ENCODE peak calls at places on chromosomes 11 and 22, in six cellular contexts. V, H, Q, K, C and B are unnamed samples.

GRCh38 chr22:40654522-40655167 is 18.1 kb upstream of the MRTFA start:
- DNase-seq in V (peak; percentile 58), H (peak; percentile 46), Q (peak; percentile 14), K (peak; percentile 43), C (no peak), B (peak; percentile 47)

GRCh38 chr11:101866619-101867491 is 48.0 kb upstream of the CEP126 start:
- DNase-seq in V (peak; percentile 79), H (no peak), Q (peak; percentile 88), K (peak; percentile 92), C (no peak), B (no peak)

GRCh38 chr11:121367434-121367833 is 74.9 kb downstream of the SC5D start:
- DNase-seq in V (no peak), H (no peak), Q (no peak), K (no peak), C (no peak), B (no peak)

GRCh38 chr22:29524440-29525191 is 28.9 kb downstream of the THOC5 start:
- DNase-seq in V (peak; percentile 37), H (peak; percentile 55), Q (peak; percentile 62), K (peak; percentile 51), C (no peak), B (no peak)

GRCh38 chr11:19728436-19728835 is 15.8 kb downstream of the NAV2 start:
- DNase-seq in V (peak; percentile 74), H (no peak), Q (no peak), K (peak; percentile 25), C (no peak), B (no peak)

GRCh38 chr11:8693010-8693551 is 10.5 kb downstream of the RPL27A start:
- DNase-seq in V (peak; percentile 37), H (no peak), Q (no peak), K (peak; percentile 56), C (no peak), B (peak; percentile 14)

GRCh38 chr11:119149371-119150275 is 771 bp downstream of the ABCG4 start:
- DNase-seq in V (no peak), H (peak; percentile 58), Q (no peak), K (no peak), C (no peak), B (no peak)

GRCh38 chr22:29872989-29873388 is 10.0 kb upstream of the MTMR3 start:
- DNase-seq in V (no peak), H (no peak), Q (no peak), K (no peak), C (no peak), B (no peak)

GRCh38 chr11:131037873-131038272 is 121.6 kb upstream of the SNX19 start:
- DNase-seq in V (no peak), H (no peak), Q (peak; percentile 53), K (peak; percentile 13), C (no peak), B (no peak)

GRCh38 chr11:75588067-75588481 is 26.0 kb downstream of the SERPINH1 start:
- DNase-seq in V (peak; percentile 43), H (no peak), Q (no peak), K (no peak), C (no peak), B (no peak)

GRCh38 chr11:119509969-119510401 is 87.0 kb upstream of the THY1 start:
- DNase-seq in V (peak; percentile 81), H (no peak), Q (no peak), K (peak; percentile 88), C (peak; percentile 25), B (no peak)

GRCh38 chr22:44519895-44520294 is 21.9 kb upstream of the RTL6 start:
- DNase-seq in V (no peak), H (no peak), Q (no peak), K (no peak), C (no peak), B (no peak)

GRCh38 chr22:42803454-42803853 is 53.6 kb downstream of the ARFGAP3 start:
- DNase-seq in V (no peak), H (no peak), Q (no peak), K (no peak), C (no peak), B (no peak)

GRCh38 chr22:29520851-29521250 is 32.7 kb downstream of the THOC5 start:
- DNase-seq in V (peak; percentile 83), H (no peak), Q (no peak), K (peak; percentile 92), C (no peak), B (no peak)

GRCh38 chr11:1335811-1336761 is 26.7 kb upstream of the TOLLIP start:
- DNase-seq in V (peak; percentile 91), H (peak; percentile 85), Q (peak; percentile 53), K (peak; percentile 47), C (peak; percentile 26), B (peak; percentile 68)

GRCh38 chr11:14357843-14358728 is 897 bp downstream of the RRAS2 start:
- DNase-seq in V (peak; percentile 62), H (peak; percentile 82), Q (peak; percentile 93), K (peak; percentile 79), C (peak; percentile 11), B (peak; percentile 49)

GRCh38 chr11:33227578-33228261 is 29.5 kb upstream of the HIPK3 start:
- DNase-seq in V (peak; percentile 70), H (no peak), Q (no peak), K (no peak), C (no peak), B (no peak)

GRCh38 chr11:88292156-88292844 is 45.2 kb downstream of the CTSC start:
- DNase-seq in V (peak; percentile 8), H (no peak), Q (peak; percentile 72), K (peak; percentile 47), C (no peak), B (peak; percentile 26)

GRCh38 chr11:103494491-103494890 is 385.3 kb downstream of the DYNC2H1 start:
- DNase-seq in V (peak; percentile 29), H (no peak), Q (no peak), K (no peak), C (no peak), B (no peak)

GRCh38 chr11:59918987-59919589 is 19.1 kb upstream of the OOSP1 start:
- DNase-seq in V (peak; percentile 31), H (peak; percentile 42), Q (peak; percentile 91), K (peak; percentile 90), C (no peak), B (no peak)

GRCh38 chr11:91394718-91395414 is 829.8 kb upstream of the FAT3 start:
- DNase-seq in V (peak; percentile 38), H (no peak), Q (peak; percentile 62), K (no peak), C (no peak), B (no peak)

GRCh38 chr11:76667856-76668255 is 2.7 kb downstream of the LRRC32 start:
- DNase-seq in V (no peak), H (no peak), Q (no peak), K (no peak), C (no peak), B (no peak)

GRCh38 chr11:61832758-61833157 is 4.7 kb downstream of the FADS2 start:
- DNase-seq in V (no peak), H (no peak), Q (no peak), K (no peak), C (no peak), B (no peak)

GRCh38 chr11:61142424-61142823 is 18.8 kb downstream of the VPS37C start:
- DNase-seq in V (no peak), H (no peak), Q (no peak), K (peak; percentile 49), C (no peak), B (no peak)

GRCh38 chr22:44172370-44173108 is 8.2 kb upstream of the PARVG start:
- DNase-seq in V (no peak), H (peak; percentile 55), Q (no peak), K (no peak), C (no peak), B (no peak)

GRCh38 chr22:29031236-29031982 is 30.2 kb downstream of the C22orf31 start:
- DNase-seq in V (peak; percentile 98), H (peak; percentile 69), Q (peak; percentile 94), K (peak; percentile 100), C (no peak), B (peak; percentile 85)

GRCh38 chr22:45344339-45344738 is 34.6 kb downstream of the FAM118A start:
- DNase-seq in V (peak; percentile 43), H (peak; percentile 47), Q (no peak), K (peak; percentile 8), C (no peak), B (no peak)

GRCh38 chr11:110121204-110121603 is 28.0 kb downstream of the ZC3H12C start:
- DNase-seq in V (peak; percentile 46), H (no peak), Q (no peak), K (peak; percentile 78), C (no peak), B (no peak)

GRCh38 chr11:882593-882992 is 28.0 kb downstream of the CHID1 start:
- DNase-seq in V (peak; percentile 58), H (no peak), Q (no peak), K (no peak), C (no peak), B (no peak)

GRCh38 chr22:49018601-49019000 is 809.1 kb downstream of the BRD1 start:
- DNase-seq in V (no peak), H (peak; percentile 2), Q (no peak), K (no peak), C (no peak), B (no peak)

GRCh38 chr22:32623943-32624342 is 149.3 kb downstream of the FBXO7 start:
- DNase-seq in V (peak; percentile 52), H (no peak), Q (no peak), K (peak; percentile 8), C (no peak), B (peak; percentile 83)

GRCh38 chr11:76701701-76702100 is 31.2 kb upstream of the LRRC32 start:
- DNase-seq in V (peak; percentile 58), H (peak; percentile 26), Q (no peak), K (peak; percentile 81), C (no peak), B (no peak)

GRCh38 chr22:49994361-49995058 is 18.1 kb downstream of the IL17REL start:
- DNase-seq in V (no peak), H (no peak), Q (no peak), K (no peak), C (no peak), B (no peak)